ENCODE peak calls at places on chromosomes 6 and 20, in eight cellular contexts. D is naive thymus-derived CD4-positive, alpha-beta T cell; R is BE2C; I is Peyer's patch; E is cardiac muscle cell; V is endodermal cell; B is heart left ventricle; S is aorta. O is an unnamed sample.

GRCh38 chr6:33015798-33016197 is 6.4 kb upstream of the HLA-DOA start:
- DNase-seq in S (no peak), V (no peak), B (no peak), E (no peak), I (no peak), D (no peak), R (no peak), O (no peak)

GRCh38 chr20:38450412-38450975 is 15.4 kb upstream of the SNHG17 start:
- DNase-seq in E (peak; percentile 35), V (no peak), S (no peak), R (no peak), D (no peak), B (no peak), I (no peak), O (no peak)

GRCh38 chr6:109944448-109944847 is 33.7 kb upstream of the GPR6 start:
- DNase-seq in S (no peak), R (no peak), B (no peak), I (no peak), V (peak; percentile 94), E (no peak), D (no peak), O (no peak)

GRCh38 chr20:1324598-1325172 is 4.3 kb downstream of the SDCBP2 start:
- DNase-seq in R (no peak), I (no peak), V (peak; percentile 27), B (no peak), S (no peak), E (peak; percentile 69), D (no peak), O (no peak)

GRCh38 chr20:34473262-34473883 is 42.8 kb upstream of the DYNLRB1 start:
- DNase-seq in S (no peak), D (peak; percentile 15), I (no peak), R (peak; percentile 78), E (peak; percentile 58), B (peak; percentile 44), V (peak; percentile 87), O (no peak)

GRCh38 chr6:108651781-108652227 is 91.1 kb downstream of the FOXO3 start:
- DNase-seq in E (peak; percentile 79), R (peak; percentile 69), D (no peak), S (peak; percentile 66), I (no peak), B (peak; percentile 35), V (no peak), O (no peak)

GRCh38 chr6:149060300-149060984 is 257.1 kb upstream of the TAB2 start:
- DNase-seq in V (no peak), B (no peak), E (peak; percentile 35), R (peak; percentile 61), I (peak; percentile 71), S (no peak), D (peak; percentile 25), O (no peak)

GRCh38 chr6:16805190-16805860 is 44.1 kb upstream of the ATXN1 start:
- DNase-seq in I (no peak), R (no peak), E (no peak), V (peak; percentile 49), D (no peak), B (no peak), S (no peak), O (no peak)

GRCh38 chr6:150271501-150272263 is 97.1 kb upstream of the IYD start:
- DNase-seq in V (no peak), E (no peak), B (no peak), S (no peak), R (no peak), D (no peak), I (no peak), O (no peak)
- H3K4me1 ChIP-seq in V (no peaks in the 10 kb centered on the region), E (peaks cover 9% of the 10 kb centered on the region), B (no peaks in the 10 kb centered on the region), S (no peaks in the 10 kb centered on the region), R (no peaks in the 10 kb centered on the region), D (no peaks in the 10 kb centered on the region), I (no peaks in the 10 kb centered on the region), O (no peaks in the 10 kb centered on the region)

DNA sequence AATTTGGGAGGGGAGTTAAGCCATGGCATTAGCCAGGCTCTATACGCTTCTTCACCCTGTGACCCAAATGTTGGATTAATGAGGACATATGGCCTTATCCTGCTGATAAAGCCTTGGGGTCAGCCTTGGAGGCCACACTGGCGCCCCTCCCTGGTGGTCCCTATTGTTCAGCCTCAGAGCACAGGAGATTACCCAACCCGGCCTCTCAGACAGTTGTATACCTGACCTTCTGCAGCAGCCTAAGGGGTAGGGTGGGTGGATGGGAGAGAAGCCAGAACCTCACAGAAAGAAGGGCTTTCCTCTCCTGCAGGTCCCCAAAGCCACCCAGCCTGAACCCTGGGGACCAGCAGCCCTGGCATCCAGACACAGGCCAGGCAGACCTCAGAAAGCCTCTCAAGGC is 76.8 kb downstream of the LINC00237 start:
- DNase-seq in B (no peak), R (no peak), I (no peak), S (no peak), D (no peak), V (no peak), E (no peak), O (no peak)
- H3K27me3 ChIP-seq in B (no peaks in the 10 kb centered on the region), R (no peaks in the 10 kb centered on the region), I (no peaks in the 10 kb centered on the region), S (no peaks in the 10 kb centered on the region), D (no peaks in the 10 kb centered on the region), V (no peaks in the 10 kb centered on the region), E (no peaks in the 10 kb centered on the region), O (no peaks in the 10 kb centered on the region)

GRCh38 chr6:67493682-67494081 is 1141.4 kb upstream of the ADGRB3 start:
- DNase-seq in R (no peak), I (no peak), V (no peak), S (no peak), B (no peak), E (no peak), D (no peak), O (no peak)
- H3K4me1 ChIP-seq in R (no peaks in the 10 kb centered on the region), I (no peaks in the 10 kb centered on the region), V (no peaks in the 10 kb centered on the region), S (no peaks in the 10 kb centered on the region), B (no peaks in the 10 kb centered on the region), E (no peaks in the 10 kb centered on the region), D (no peaks in the 10 kb centered on the region), O (no peaks in the 10 kb centered on the region)

GRCh38 chr20:63336232-63336752 is 24.9 kb downstream of the CHRNA4 start:
- DNase-seq in E (no peak), V (no peak), D (no peak), R (no peak), S (no peak), B (no peak), I (no peak), O (no peak)
- H3K27me3 ChIP-seq in E (no peaks in the 10 kb centered on the region), V (peaks cover 21% of the 10 kb centered on the region), D (no peaks in the 10 kb centered on the region), R (peaks cover 33% of the 10 kb centered on the region), S (no peaks in the 10 kb centered on the region), B (peaks cover 7% of the 10 kb centered on the region), I (no peaks in the 10 kb centered on the region), O (no peaks in the 10 kb centered on the region)

GRCh38 chr6:119343167-119343566 is 6.4 kb downstream of the MAN1A1 start:
- DNase-seq in V (no peak), S (no peak), E (no peak), D (no peak), I (no peak), B (no peak), R (no peak), O (no peak)
- H3K4me1 ChIP-seq in V (peaks cover 9% of the 10 kb centered on the region), S (no peaks in the 10 kb centered on the region), E (peaks cover 40% of the 10 kb centered on the region), D (peaks cover 3% of the 10 kb centered on the region), I (no peaks in the 10 kb centered on the region), B (no peaks in the 10 kb centered on the region), R (peaks cover 30% of the 10 kb centered on the region), O (peaks cover 28% of the 10 kb centered on the region)

GRCh38 chr20:10034717-10035571 is at the start of gene ANKEF1:
- DNase-seq in S (peak; percentile 76), I (peak; percentile 85), V (peak; percentile 94), E (peak; percentile 73), D (peak; percentile 88), B (peak; percentile 61), R (peak; percentile 89), O (peak; percentile 91)

GRCh38 chr20:10033905-10034304 is 882 bp upstream of the ANKEF1 start:
- DNase-seq in I (no peak), D (no peak), V (no peak), B (no peak), S (no peak), R (no peak), E (no peak), O (no peak)
- H3K27me3 ChIP-seq in I (no peaks in the 10 kb centered on the region), D (no peaks in the 10 kb centered on the region), V (no peaks in the 10 kb centered on the region), B (no peaks in the 10 kb centered on the region), S (no peaks in the 10 kb centered on the region), R (no peaks in the 10 kb centered on the region), E (no peaks in the 10 kb centered on the region), O (no peaks in the 10 kb centered on the region)

DNA sequence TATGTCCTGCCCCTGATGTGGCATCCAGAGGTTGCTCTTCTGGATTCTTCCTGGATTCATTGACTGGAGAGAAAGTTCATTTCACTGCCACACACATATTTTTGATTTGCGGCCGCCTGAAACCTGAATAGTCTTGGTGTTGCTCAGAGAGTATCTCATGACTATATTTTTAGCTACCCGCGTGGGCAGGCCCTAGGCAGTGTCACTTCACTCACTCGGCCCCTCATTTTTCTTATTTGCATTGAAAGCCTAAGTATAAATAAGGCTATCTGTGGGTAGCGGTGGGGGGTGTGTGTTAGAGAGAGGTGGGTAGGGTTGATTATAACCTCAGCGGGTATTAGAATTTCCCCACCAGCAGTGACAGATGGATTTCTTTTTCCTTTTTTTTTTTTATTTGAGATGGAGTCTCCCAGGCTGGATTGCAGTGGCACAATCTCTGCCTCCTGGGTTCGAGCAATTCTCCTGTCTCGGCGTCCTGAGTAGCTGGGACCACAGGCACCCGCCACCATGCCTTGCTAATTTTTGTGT is 113.5 kb downstream of the JARID2 start:
- DNase-seq in I (no peak), R (no peak), B (peak; percentile 29), S (no peak), V (no peak), D (no peak), E (no peak), O (no peak)
- H3K4me1 ChIP-seq in I (no peaks in the 10 kb centered on the region), R (peaks cover 43% of the 10 kb centered on the region), B (no peaks in the 10 kb centered on the region), S (no peaks in the 10 kb centered on the region), V (peaks cover 16% of the 10 kb centered on the region), D (peaks cover 12% of the 10 kb centered on the region), E (peaks cover 47% of the 10 kb centered on the region), O (peaks cover 13% of the 10 kb centered on the region)

O was measured in pancreas.